ENCODE peak calls at places on chromosome 5, in six cellular contexts. L is stimulated activated CD4-positive, alpha-beta T cell treated with anti-CD3 and anti-CD28 coated beads, Interleukin-1b, Interleukin-23, amount 100 ng/mL, for 4 hours; S is mammary epithelial cell; C is NCI-H748 treated with DMSO at 0.1 percent for 48 hours; Z is activated T-cell treated with anti-CD3 and anti-CD28 coated beads for 1 hour; Y is activated naive CD8-positive, alpha-beta T cell treated with anti-CD3 and anti-CD28 coated beads, Interleukin-2, amount 10 ng/mL, durations not matched to agents 7 days and 5 days. H is an unnamed sample.

GRCh38 chr5:87188411-87188810 is 79.3 kb upstream of the RASA1 start:
- DNase-seq in C (no peak), S (no peak), Y (no peak), L (no peak), Z (no peak), H (peak)

GRCh38 chr5:87541033-87541432 is 128.3 kb upstream of the CCNH start:
- DNase-seq in Z (no peak), Y (no peak), L (no peak), S (peak), C (peak), H (peak)

GRCh38 chr5:109324351-109324750 is 85.4 kb downstream of the PJA2 start:
- DNase-seq in L (no peak), Y (no peak), C (no peak), S (no peak), Z (no peak), H (no peak)

GRCh38 chr5:56639491-56639890 is 175.9 kb upstream of the MAP3K1 start:
- DNase-seq in C (no peak), L (no peak), Z (no peak), Y (no peak), S (no peak), H (no peak)

GRCh38 chr5:176536132-176536901 is 885 bp downstream of the RNF44 start:
- DNase-seq in Y (peak), S (peak), L (peak), C (peak), Z (peak), H (peak)

GRCh38 chr5:152259702-152260101 is 145.4 kb downstream of the NMUR2 start:
- DNase-seq in L (no peak), Z (no peak), Y (no peak), S (no peak), C (no peak), H (no peak)

GRCh38 chr5:80142996-80143395 is 107.8 kb downstream of the THBS4 start:
- DNase-seq in Z (no peak), C (no peak), Y (no peak), L (no peak), S (no peak), H (no peak)

GRCh38 chr5:53820802-53821171 is 260.3 kb downstream of the NDUFS4 start:
- DNase-seq in L (no peak), Y (no peak), C (no peak), Z (no peak), S (no peak), H (no peak)

GRCh38 chr5:50447228-50447627 is 6.1 kb upstream of the EMB start:
- DNase-seq in Y (no peak), C (no peak), S (no peak), Z (no peak), L (no peak), H (no peak)